ENCODE peak calls at places on chromosomes 3 and 15, in four cellular contexts. U is CD8-positive, alpha-beta memory T cell; N is right atrium auricular region; S is neuronal stem cell. I is an unnamed sample. For H3K36me3 and H3K4me1, the result is how much of the 10 kb centered on the place peaks cover.

GRCh38 chr15:59378855-59379254 is 6.2 kb upstream of the MYO1E start:
- DNase-seq in U (no peak), S (no peak), N (no peak), I (no peak)

GRCh38 chr3:110414851-110415250 is 656.8 kb upstream of the NECTIN3 start:
- DNase-seq in S (no peak), N (no peak), U (no peak), I (no peak)

GRCh38 chr15:75836953-75837321 is 6.3 kb upstream of the UBE2Q2 start:
- DNase-seq in U (peak), S (no peak), N (peak), I (no peak)

GRCh38 chr3:70737656-70738309 is 425.3 kb upstream of the MDFIC2 start:
- DNase-seq in N (no peak), U (no peak), S (no peak), I (no peak)

GRCh38 chr15:59647085-59647484 is 10.2 kb downstream of the GTF2A2 start:
- DNase-seq in U (no peak), N (no peak), S (no peak), I (no peak)

GRCh38 chr15:65033659-65034269 is 4.3 kb upstream of the MTFMT start:
- DNase-seq in N (no peak), S (no peak), U (no peak), I (no peak)

GRCh38 chr3:167166594-167167253 is 213.4 kb downstream of the ZBBX start:
- DNase-seq in S (peak), N (no peak), U (no peak), I (peak)

GRCh38 chr3:118478706-118479276 is 555.9 kb downstream of the IGSF11 start:
- DNase-seq in S (no peak), N (no peak), U (no peak), I (no peak)

GRCh38 chr3:29639621-29640290 is 358.9 kb downstream of the RBMS3 start:
- DNase-seq in S (no peak), U (no peak), N (no peak), I (no peak)

GRCh38 chr3:192597511-192597910 is 129.8 kb downstream of the FGF12 start:
- DNase-seq in U (no peak), N (no peak), S (no peak), I (no peak)

DNA sequence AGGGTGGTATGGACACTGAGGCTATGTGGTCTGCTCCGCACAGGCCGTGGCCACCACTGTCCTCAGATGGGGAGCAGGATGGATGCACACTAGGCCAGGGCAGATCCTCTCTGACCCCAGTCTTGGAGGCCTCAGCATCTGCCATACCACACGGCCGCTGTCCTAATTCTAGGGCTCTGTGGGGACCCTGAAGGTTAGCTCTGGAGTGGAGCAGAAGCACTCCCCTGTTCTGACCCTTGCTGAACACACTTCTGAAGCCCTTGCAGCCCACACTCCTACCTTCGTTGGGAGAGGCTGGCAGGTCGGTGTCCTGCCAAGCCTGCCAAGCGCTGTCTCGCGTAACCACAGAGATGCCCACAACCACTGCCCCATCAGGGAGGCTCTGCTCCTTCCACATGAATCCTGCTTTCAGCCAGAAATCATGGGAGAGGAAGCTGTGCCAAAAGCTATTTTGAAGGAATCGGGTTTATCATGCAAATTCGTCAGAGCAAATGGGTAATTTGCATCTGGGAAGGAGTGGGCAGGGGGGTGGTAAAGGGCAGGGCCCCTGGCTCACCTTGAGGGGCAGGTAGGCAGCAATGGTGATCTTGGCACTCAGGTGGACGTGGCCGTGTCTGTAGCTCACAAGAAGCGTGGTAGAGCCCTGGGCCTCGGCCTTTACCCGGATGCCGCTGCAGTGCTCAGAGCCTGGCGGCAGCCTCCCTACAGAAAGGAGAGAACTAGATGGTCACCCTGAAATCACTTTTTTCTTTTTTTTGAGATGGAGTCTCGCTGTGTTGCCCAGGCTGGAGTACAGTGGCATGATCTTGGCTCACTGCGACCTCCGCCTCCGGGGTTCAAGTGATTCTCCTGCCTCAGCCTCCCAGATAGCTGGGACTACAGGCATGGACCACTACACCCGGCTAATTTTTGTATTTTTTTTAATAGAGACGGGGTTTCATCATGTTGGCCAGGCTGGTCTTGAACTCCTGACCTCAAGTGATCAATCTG is 54.4 kb downstream of the NUP210 start:
- DNase-seq in U (no peak), S (no peak), N (no peak), I (no peak)
- H3K36me3 ChIP-seq in U (half or more), S (half or more), N (under half), I (under half)

DNA sequence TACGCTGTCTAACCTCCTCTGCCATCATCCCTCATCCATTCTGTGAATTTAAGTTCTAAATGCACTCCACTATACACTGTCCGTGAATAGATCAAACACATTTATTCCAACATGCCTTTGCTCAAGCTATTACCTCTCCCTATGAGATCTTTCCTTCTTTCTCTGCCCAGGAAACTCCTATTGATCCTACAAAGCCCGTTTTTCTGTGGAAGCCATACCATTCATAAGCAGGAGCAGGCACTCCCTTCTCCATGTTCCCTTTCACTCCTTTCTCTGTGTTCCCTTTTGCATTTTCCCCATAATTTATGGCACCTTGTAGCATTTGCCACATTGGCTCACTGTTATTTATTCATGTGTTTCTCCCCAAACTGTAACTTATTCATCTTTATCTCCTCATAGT is 501.6 kb downstream of the MAGI1 start:
- DNase-seq in U (no peak), S (no peak), N (no peak), I (no peak)
- H3K4me1 ChIP-seq in U (under half), S (under half), N (under half), I (under half)

GRCh38 chr15:39582977-39583585 is 2.2 kb downstream of the THBS1 start:
- DNase-seq in U (no peak), N (no peak), S (no peak), I (no peak)
- H3K4me3 ChIP-seq in U (no peak), N (peak), S (no peak), I (peak)

GRCh38 chr15:92896543-92896942 is 3.6 kb upstream of the CHD2 start:
- DNase-seq in U (no peak), N (no peak), S (no peak), I (no peak)

GRCh38 chr15:92891533-92892200 is 8.5 kb upstream of the CHD2 start:
- DNase-seq in N (no peak), S (no peak), U (no peak), I (no peak)

GRCh38 chr15:92889390-92890113 is 10.6 kb upstream of the CHD2 start:
- DNase-seq in S (no peak), U (no peak), N (no peak), I (no peak)

GRCh38 chr15:92892201-92892555 is 7.9 kb upstream of the CHD2 start:
- DNase-seq in N (no peak), U (no peak), S (no peak), I (no peak)

DNA sequence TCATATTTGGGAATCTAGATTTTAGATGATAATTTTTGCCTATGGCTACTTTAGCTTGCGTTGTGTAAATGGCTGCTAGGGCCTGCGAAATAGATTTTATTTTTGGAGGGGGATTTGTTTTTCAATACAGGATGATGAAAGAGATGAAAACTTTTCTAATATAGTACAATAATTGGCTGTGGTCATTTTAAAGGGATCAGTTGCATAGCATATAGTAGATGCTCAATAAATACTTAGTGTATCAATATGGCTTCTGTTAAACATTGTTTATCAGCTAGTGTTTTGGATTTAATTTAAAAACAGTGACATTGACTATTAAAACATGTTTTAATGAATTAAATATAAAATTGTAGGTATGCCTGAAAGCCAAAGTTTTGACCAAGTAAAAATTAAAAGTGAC is 6.9 kb upstream of the CHD2 start:
- DNase-seq in U (no peak), S (no peak), N (no peak), I (no peak)
- H3K36me3 ChIP-seq in U (under half), S (half or more), N (half or more), I (under half)

DNA sequence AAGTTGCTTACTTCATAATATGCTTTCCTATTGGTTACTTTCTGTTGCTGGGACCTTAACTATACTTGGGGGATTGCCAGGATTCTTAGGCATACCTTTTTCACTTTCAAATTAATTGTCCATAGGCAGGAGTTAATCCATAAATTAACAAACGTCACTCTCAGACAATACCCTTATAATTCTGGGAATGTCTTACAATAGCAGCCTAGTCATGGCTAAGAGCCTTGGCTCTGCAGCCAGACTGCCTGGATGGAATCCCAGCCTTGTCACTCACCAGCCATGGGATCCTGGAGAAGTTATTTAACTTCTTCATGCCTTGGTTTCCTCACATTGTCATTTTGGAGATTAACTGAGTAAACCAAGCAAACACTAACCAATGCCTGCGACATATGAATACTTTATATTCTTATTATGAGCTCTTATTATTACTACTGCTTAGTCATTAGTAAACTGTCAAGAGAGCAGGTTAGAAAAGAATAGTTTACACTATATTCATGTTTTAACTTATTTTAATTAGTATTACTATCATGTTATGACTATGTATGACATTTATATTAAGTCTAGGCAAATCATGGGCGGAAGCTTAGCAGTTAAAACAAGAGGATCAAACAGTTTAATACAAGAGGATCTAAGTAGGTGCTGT is 29.0 kb downstream of the GYG1 start:
- DNase-seq in N (no peak), U (no peak), S (no peak), I (no peak)
- H3K4me1 ChIP-seq in N (half or more), U (under half), S (under half), I (under half)

GRCh38 chr3:57173687-57174086 is 8.5 kb upstream of the IL17RD start:
- DNase-seq in N (no peak), S (no peak), U (no peak), I (no peak)

GRCh38 chr3:57169106-57169505 is 4.0 kb upstream of the IL17RD start:
- DNase-seq in U (no peak), S (no peak), N (no peak), I (no peak)

GRCh38 chr3:57169872-57170623 is 4.9 kb upstream of the IL17RD start:
- DNase-seq in N (peak), U (peak), S (peak), I (peak)

GRCh38 chr3:57168151-57168550 is 3.0 kb upstream of the IL17RD start:
- DNase-seq in S (no peak), N (no peak), U (no peak), I (no peak)

GRCh38 chr3:57170946-57171345 is 5.8 kb upstream of the IL17RD start:
- DNase-seq in U (no peak), S (no peak), N (no peak), I (no peak)
- H3K4me3 ChIP-seq in U (no peak), S (no peak), N (no peak), I (no peak)

GRCh38 chr15:92984161-92984560 is 84.0 kb downstream of the CHD2 start:
- DNase-seq in S (no peak), U (no peak), N (no peak), I (no peak)

GRCh38 chr15:92979011-92979701 is 79.0 kb downstream of the CHD2 start:
- DNase-seq in N (no peak), S (no peak), U (no peak), I (no peak)

GRCh38 chr15:92981333-92981732 is 81.2 kb downstream of the CHD2 start:
- DNase-seq in S (no peak), N (no peak), U (no peak), I (no peak)
- H3K36me3 ChIP-seq in S (half or more), N (half or more), U (half or more), I (under half)

DNA sequence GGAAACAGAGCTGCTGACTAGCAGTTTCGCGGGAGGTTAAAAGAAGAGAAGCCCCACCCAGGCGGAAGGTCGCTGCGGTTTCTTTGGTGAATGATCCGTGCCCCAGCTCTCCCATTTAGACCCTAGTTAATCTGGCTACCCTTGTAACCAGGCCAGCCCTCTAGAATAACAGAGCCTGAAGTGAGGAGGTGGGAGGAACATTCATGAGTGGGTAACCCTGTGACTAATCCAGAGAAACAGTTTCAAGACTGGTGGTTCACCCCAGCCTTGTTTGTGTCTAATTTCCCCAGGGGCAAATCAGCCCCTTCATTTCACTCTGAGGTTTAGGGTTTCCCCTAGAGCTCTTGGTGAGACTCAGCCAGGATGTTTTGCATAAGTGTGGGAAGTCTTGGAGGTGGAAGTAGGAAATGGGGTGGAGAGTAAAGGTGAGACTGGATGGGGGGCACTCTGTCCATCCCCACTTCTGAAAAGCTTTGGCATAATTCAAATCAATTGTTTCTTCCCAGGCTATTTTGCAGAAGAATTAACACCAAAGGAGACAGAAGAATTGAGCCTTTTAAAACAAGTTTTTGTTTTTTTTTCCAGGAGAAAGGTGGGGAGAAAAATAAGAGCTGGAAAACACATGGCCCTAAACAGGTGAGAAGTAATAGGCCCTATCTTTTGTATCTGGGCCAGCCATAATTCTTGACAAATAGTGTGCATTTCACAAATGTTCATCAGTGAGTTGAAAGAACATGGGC is 303.1 kb downstream of the RPLP1 start:
- DNase-seq in N (no peak), U (peak), S (no peak), I (peak)
- H3K4me1 ChIP-seq in N (under half), U (half or more), S (under half), I (under half)

GRCh38 chr3:50673937-50674336 is 790 bp upstream of the DOCK3 start:
- DNase-seq in U (no peak), N (peak), S (no peak), I (no peak)
- H3K4me3 ChIP-seq in U (no peak), N (no peak), S (peak), I (no peak)

I was measured in mucosa of descending colon.